ENCODE peak calls at places on chromosomes 5 and 9, in four cellular contexts. One of them, this sample, is unnamed.
A peak's percentile ranks its signal among the peaks of the same experiment; 100 is the strongest.

GRCh38 chr9:105116047-105116868 is 128.2 kb upstream of the SLC44A1 start:
- DNase-seq in dorsolateral prefrontal cortex: no peak
- DNase-seq in mesenchymal stem cell: no peak
- DNase-seq in heart left ventricle: no peak
- DNase-seq in this sample: no peak

GRCh38 chr5:179699640-179700298 is 1.0 kb downstream of the CANX start:
- DNase-seq in dorsolateral prefrontal cortex: no peak
- DNase-seq in mesenchymal stem cell: peak; percentile 53
- DNase-seq in heart left ventricle: no peak
- DNase-seq in this sample: no peak

GRCh38 chr5:77849308-77849900 is 73.3 kb upstream of the TBCA start:
- DNase-seq in dorsolateral prefrontal cortex: no peak
- DNase-seq in mesenchymal stem cell: no peak
- DNase-seq in heart left ventricle: no peak
- DNase-seq in this sample: no peak

GRCh38 chr5:150399158-150400019 is 13.3 kb downstream of the CD74 start:
- DNase-seq in dorsolateral prefrontal cortex: no peak
- DNase-seq in mesenchymal stem cell: peak; percentile 50
- DNase-seq in heart left ventricle: no peak
- DNase-seq in this sample: no peak

GRCh38 chr9:129761901-129762359 is 9.1 kb upstream of the PTGES start:
- DNase-seq in dorsolateral prefrontal cortex: no peak
- DNase-seq in mesenchymal stem cell: peak; percentile 94
- DNase-seq in heart left ventricle: no peak
- DNase-seq in this sample: no peak

GRCh38 chr5:179773686-179774040 is 20.1 kb upstream of the LTC4S start:
- DNase-seq in dorsolateral prefrontal cortex: no peak
- DNase-seq in mesenchymal stem cell: no peak
- DNase-seq in heart left ventricle: no peak
- DNase-seq in this sample: no peak

GRCh38 chr5:156815988-156816599 is 34.0 kb upstream of the PPP1R2B start:
- DNase-seq in dorsolateral prefrontal cortex: no peak
- DNase-seq in mesenchymal stem cell: peak; percentile 29
- DNase-seq in heart left ventricle: peak; percentile 30
- DNase-seq in this sample: no peak

GRCh38 chr9:110526426-110526825 is 53.1 kb downstream of the SVEP1 start:
- DNase-seq in dorsolateral prefrontal cortex: no peak
- DNase-seq in mesenchymal stem cell: no peak
- DNase-seq in heart left ventricle: no peak
- DNase-seq in this sample: no peak

GRCh38 chr9:136078498-136079011 is 16.5 kb downstream of the NACC2 start:
- DNase-seq in dorsolateral prefrontal cortex: no peak
- DNase-seq in mesenchymal stem cell: no peak
- DNase-seq in heart left ventricle: no peak
- DNase-seq in this sample: no peak

GRCh38 chr5:108093186-108093585 is 288.7 kb downstream of the FBXL17 start:
- DNase-seq in dorsolateral prefrontal cortex: no peak
- DNase-seq in mesenchymal stem cell: peak; percentile 36
- DNase-seq in heart left ventricle: no peak
- DNase-seq in this sample: no peak

GRCh38 chr9:114280636-114281315 is 42.1 kb upstream of the ORM1 start:
- DNase-seq in dorsolateral prefrontal cortex: no peak
- DNase-seq in mesenchymal stem cell: no peak
- DNase-seq in heart left ventricle: peak; percentile 52
- DNase-seq in this sample: no peak

GRCh38 chr5:55102345-55102744 is at the start of gene GZMA:
- DNase-seq in dorsolateral prefrontal cortex: no peak
- DNase-seq in mesenchymal stem cell: no peak
- DNase-seq in heart left ventricle: no peak
- DNase-seq in this sample: no peak

GRCh38 chr5:129554134-129554904 is 94.2 kb downstream of the ADAMTS19 start:
- DNase-seq in dorsolateral prefrontal cortex: no peak
- DNase-seq in mesenchymal stem cell: peak; percentile 15
- DNase-seq in heart left ventricle: no peak
- DNase-seq in this sample: no peak

GRCh38 chr5:88666761-88667186 is 216.2 kb downstream of the MEF2C start:
- DNase-seq in dorsolateral prefrontal cortex: no peak
- DNase-seq in mesenchymal stem cell: peak; percentile 56
- DNase-seq in heart left ventricle: no peak
- DNase-seq in this sample: no peak

GRCh38 chr5:173441053-173441628 is 112.9 kb upstream of the STC2 start:
- DNase-seq in dorsolateral prefrontal cortex: no peak
- DNase-seq in mesenchymal stem cell: no peak
- DNase-seq in heart left ventricle: no peak
- DNase-seq in this sample: no peak

GRCh38 chr9:88236531-88237453 is 98.5 kb upstream of the SPATA31C2 start:
- DNase-seq in dorsolateral prefrontal cortex: peak; percentile 19
- DNase-seq in mesenchymal stem cell: no peak
- DNase-seq in heart left ventricle: no peak
- DNase-seq in this sample: peak; percentile 8

GRCh38 chr9:4640027-4640426 is 22.1 kb upstream of the PLPP6 start:
- DNase-seq in dorsolateral prefrontal cortex: peak; percentile 21
- DNase-seq in mesenchymal stem cell: peak; percentile 22
- DNase-seq in heart left ventricle: no peak
- DNase-seq in this sample: no peak

GRCh38 chr5:39040875-39041274 is 33.3 kb downstream of the RICTOR start:
- DNase-seq in dorsolateral prefrontal cortex: no peak
- DNase-seq in mesenchymal stem cell: no peak
- DNase-seq in heart left ventricle: no peak
- DNase-seq in this sample: no peak

GRCh38 chr5:111070272-111071134 is 1.0 kb upstream of the TSLP start:
- DNase-seq in dorsolateral prefrontal cortex: no peak
- DNase-seq in mesenchymal stem cell: peak; percentile 57
- DNase-seq in heart left ventricle: peak; percentile 37
- DNase-seq in this sample: no peak

GRCh38 chr5:139759219-139759721 is 36.3 kb upstream of the PSD2 start:
- DNase-seq in dorsolateral prefrontal cortex: peak; percentile 46
- DNase-seq in mesenchymal stem cell: no peak
- DNase-seq in heart left ventricle: no peak
- DNase-seq in this sample: no peak

GRCh38 chr5:82885657-82886389 is 191.4 kb downstream of the TMEM167A start:
- DNase-seq in dorsolateral prefrontal cortex: peak; percentile 23
- DNase-seq in mesenchymal stem cell: peak; percentile 1
- DNase-seq in heart left ventricle: no peak
- DNase-seq in this sample: no peak

GRCh38 chr5:37494756-37495155 is 115.6 kb downstream of the WDR70 start:
- DNase-seq in dorsolateral prefrontal cortex: no peak
- DNase-seq in mesenchymal stem cell: no peak
- DNase-seq in heart left ventricle: no peak
- DNase-seq in this sample: no peak

GRCh38 chr9:116547729-116548426 is 139.2 kb upstream of the TRIM32 start:
- DNase-seq in dorsolateral prefrontal cortex: no peak
- DNase-seq in mesenchymal stem cell: no peak
- DNase-seq in heart left ventricle: no peak
- DNase-seq in this sample: no peak

GRCh38 chr9:115038138-115038537 is 79.8 kb downstream of the TNC start:
- DNase-seq in dorsolateral prefrontal cortex: no peak
- DNase-seq in mesenchymal stem cell: no peak
- DNase-seq in heart left ventricle: no peak
- DNase-seq in this sample: no peak

GRCh38 chr5:40518511-40518917 is 161.2 kb upstream of the PTGER4 start:
- DNase-seq in dorsolateral prefrontal cortex: no peak
- DNase-seq in mesenchymal stem cell: no peak
- DNase-seq in heart left ventricle: no peak
- DNase-seq in this sample: no peak

GRCh38 chr9:123678038-123678877 is 251.7 kb downstream of the DENND1A start:
- DNase-seq in dorsolateral prefrontal cortex: no peak
- DNase-seq in mesenchymal stem cell: no peak
- DNase-seq in heart left ventricle: no peak
- DNase-seq in this sample: no peak

GRCh38 chr5:142360607-142361120 is 35.8 kb upstream of the SPRY4 start:
- DNase-seq in dorsolateral prefrontal cortex: no peak
- DNase-seq in mesenchymal stem cell: peak; percentile 91
- DNase-seq in heart left ventricle: no peak
- DNase-seq in this sample: no peak

DNA sequence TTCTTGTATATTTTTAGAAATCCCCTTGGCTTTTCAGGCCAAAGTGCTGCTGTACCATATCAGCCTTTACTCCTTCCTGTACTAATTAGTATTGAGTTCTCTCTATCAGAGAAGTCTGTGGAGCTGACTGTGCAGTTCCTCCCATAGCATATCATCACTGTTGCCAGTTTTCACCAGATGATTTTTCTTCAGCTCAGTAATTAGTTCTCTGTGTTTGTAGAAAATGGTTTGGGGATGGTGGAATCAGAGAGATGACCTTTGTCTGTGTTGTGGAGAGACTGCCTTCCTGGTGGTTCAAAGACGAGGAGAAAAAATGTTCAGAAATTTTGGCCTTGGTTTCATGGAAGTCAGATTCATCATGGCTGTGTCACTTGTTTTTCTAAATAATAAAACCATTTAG is 227.5 kb upstream of the ACTBL2 start:
- DNase-seq in dorsolateral prefrontal cortex: no peak
- DNase-seq in mesenchymal stem cell: no peak
- DNase-seq in heart left ventricle: no peak
- DNase-seq in this sample: no peak
- H3K27ac ChIP-seq in dorsolateral prefrontal cortex: no peak overlapping the region
- H3K27ac ChIP-seq in mesenchymal stem cell: no peak overlapping the region
- H3K27ac ChIP-seq in heart left ventricle: no peak overlapping the region
- H3K27ac ChIP-seq in this sample: no peak overlapping the region

GRCh38 chr5:181281984-181282316 is 21.0 kb upstream of the TRIM52 start:
- DNase-seq in dorsolateral prefrontal cortex: no peak
- DNase-seq in mesenchymal stem cell: no peak
- DNase-seq in heart left ventricle: no peak
- DNase-seq in this sample: no peak

GRCh38 chr5:181283347-181283746 is 22.4 kb upstream of the TRIM52 start:
- DNase-seq in dorsolateral prefrontal cortex: no peak
- DNase-seq in mesenchymal stem cell: no peak
- DNase-seq in heart left ventricle: no peak
- DNase-seq in this sample: no peak

GRCh38 chr5:181280251-181280762 is 19.4 kb upstream of the TRIM52 start:
- DNase-seq in dorsolateral prefrontal cortex: no peak
- DNase-seq in mesenchymal stem cell: peak; percentile 34
- DNase-seq in heart left ventricle: no peak
- DNase-seq in this sample: no peak

GRCh38 chr5:181282874-181283273 is 21.9 kb upstream of the TRIM52 start:
- DNase-seq in dorsolateral prefrontal cortex: no peak
- DNase-seq in mesenchymal stem cell: no peak
- DNase-seq in heart left ventricle: no peak
- DNase-seq in this sample: no peak

DNA sequence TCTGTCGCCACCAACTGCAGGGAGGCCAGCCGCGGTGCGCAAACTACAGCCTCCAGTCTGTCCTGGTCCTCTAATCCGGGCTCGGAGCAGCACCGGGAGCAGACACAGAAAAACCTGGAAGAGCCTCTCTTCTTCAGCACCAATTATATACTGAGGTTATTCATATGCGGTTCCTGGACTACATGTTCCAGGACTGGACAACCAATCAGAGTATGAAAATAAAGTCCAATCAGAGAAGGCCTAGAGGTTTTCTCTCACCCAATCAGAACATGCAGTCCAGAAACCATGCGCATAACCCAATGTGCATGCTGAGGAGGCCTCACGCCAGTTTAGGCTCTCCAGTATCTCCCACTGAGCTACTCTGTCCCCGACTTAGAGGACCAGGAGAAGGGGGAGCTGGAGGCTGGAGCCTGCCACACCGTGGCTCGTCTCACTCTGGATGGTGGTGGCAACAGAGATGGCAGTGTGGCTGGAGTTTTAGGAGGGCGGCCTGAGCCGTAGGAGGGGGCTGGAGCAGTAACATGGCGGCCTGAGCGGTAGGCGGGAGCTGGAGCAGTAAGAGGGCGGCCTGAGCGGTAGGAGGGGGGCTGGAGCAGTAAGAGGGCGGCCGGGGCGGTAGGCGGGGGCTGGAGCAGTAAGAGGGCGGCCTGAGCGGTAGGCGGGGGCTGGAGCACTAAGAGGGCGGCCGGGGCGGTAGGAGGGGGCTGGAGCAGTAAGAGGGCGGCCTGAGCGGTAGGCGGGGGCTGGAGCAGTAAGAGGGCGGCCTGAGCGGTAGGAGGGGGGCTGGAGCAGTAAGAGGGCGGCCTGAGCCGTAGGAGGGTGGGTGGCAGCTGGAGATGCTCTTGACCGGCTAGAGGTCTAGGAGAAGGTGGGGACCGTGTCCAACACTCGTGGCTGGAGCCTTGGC is 20.4 kb upstream of the TRIM52 start:
- DNase-seq in dorsolateral prefrontal cortex: no peak
- DNase-seq in mesenchymal stem cell: peak; percentile 99
- DNase-seq in heart left ventricle: no peak
- DNase-seq in this sample: no peak
- H3K27ac ChIP-seq in dorsolateral prefrontal cortex: no peak overlapping the region
- H3K27ac ChIP-seq in mesenchymal stem cell: peak overlapping the region; percentile 97
- H3K27ac ChIP-seq in heart left ventricle: no peak overlapping the region
- H3K27ac ChIP-seq in this sample: no peak overlapping the region

GRCh38 chr5:168713051-168713450 is 133.9 kb upstream of the PANK3 start:
- DNase-seq in dorsolateral prefrontal cortex: no peak
- DNase-seq in mesenchymal stem cell: no peak
- DNase-seq in heart left ventricle: no peak
- DNase-seq in this sample: no peak
- H3K27ac ChIP-seq in dorsolateral prefrontal cortex: no peak overlapping the region
- H3K27ac ChIP-seq in mesenchymal stem cell: peak overlapping the region; percentile 25
- H3K27ac ChIP-seq in heart left ventricle: no peak overlapping the region
- H3K27ac ChIP-seq in this sample: no peak overlapping the region

GRCh38 chr9:137308102-137308619 is 6.1 kb upstream of the NRARP start:
- DNase-seq in dorsolateral prefrontal cortex: no peak
- DNase-seq in mesenchymal stem cell: no peak
- DNase-seq in heart left ventricle: no peak
- DNase-seq in this sample: no peak

GRCh38 chr9:137309368-137310189 is 7.5 kb upstream of the NRARP start:
- DNase-seq in dorsolateral prefrontal cortex: no peak
- DNase-seq in mesenchymal stem cell: no peak
- DNase-seq in heart left ventricle: no peak
- DNase-seq in this sample: no peak

GRCh38 chr9:137311971-137312851 is 10.1 kb upstream of the NRARP start:
- DNase-seq in dorsolateral prefrontal cortex: no peak
- DNase-seq in mesenchymal stem cell: no peak
- DNase-seq in heart left ventricle: no peak
- DNase-seq in this sample: no peak

GRCh38 chr9:137311171-137311970 is 9.3 kb upstream of the NRARP start:
- DNase-seq in dorsolateral prefrontal cortex: no peak
- DNase-seq in mesenchymal stem cell: no peak
- DNase-seq in heart left ventricle: no peak
- DNase-seq in this sample: no peak

DNA sequence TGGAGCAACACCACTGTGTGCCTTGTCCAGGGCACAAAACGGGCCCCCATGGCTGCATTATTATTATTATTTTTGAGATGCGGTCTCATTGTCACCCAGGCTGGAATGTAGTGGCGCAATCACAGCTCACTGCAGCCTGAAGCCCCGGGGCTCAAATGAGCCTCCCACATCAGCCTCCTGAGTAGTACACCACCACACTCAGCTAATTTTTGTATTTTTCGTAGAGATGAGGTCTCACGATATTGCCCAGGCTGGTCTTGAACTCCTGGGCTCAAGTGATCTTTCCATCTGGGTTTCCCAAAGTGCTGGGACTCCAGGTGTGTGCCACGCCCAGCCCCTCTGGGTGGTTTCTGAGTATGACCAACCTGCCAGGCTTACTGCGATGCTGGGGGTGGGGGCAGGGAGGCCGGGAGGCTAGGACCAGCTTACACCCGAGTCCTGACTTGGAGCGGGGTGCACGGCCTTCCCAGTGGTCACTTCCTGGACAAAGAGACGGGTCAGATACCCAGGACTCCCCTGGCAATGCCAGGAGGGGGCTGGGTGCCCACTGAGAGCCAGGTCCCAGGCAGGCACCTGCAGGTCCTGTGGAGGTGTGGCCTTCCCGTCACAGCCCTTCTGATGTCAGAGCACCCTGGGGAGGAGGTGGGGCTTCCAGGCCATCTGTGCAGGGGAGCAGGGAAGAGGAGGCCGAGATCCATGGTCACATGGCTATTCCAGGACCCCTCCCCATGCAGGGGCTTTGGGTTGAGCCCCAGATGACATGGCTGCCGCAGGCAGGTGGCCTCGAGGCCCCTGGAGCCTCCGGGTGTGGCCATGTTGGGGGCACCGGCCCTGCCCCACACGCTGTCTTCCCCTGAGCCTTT is 8.3 kb upstream of the NRARP start:
- DNase-seq in dorsolateral prefrontal cortex: no peak
- DNase-seq in mesenchymal stem cell: no peak
- DNase-seq in heart left ventricle: no peak
- DNase-seq in this sample: no peak
- H3K27ac ChIP-seq in dorsolateral prefrontal cortex: no peak overlapping the region
- H3K27ac ChIP-seq in mesenchymal stem cell: no peak overlapping the region
- H3K27ac ChIP-seq in heart left ventricle: no peak overlapping the region
- H3K27ac ChIP-seq in this sample: no peak overlapping the region